ENCODE peak calls at places on chromosomes 1 and 21, in five cellular contexts. One of them, this sample, is unnamed.

GRCh38 chr1:196887515-196888239 is at the start of gene CFHR4:
- DNase-seq in fibroblast of lung: no peak
- DNase-seq in PC-9: no peak
- DNase-seq in OCI-LY7: no peak
- DNase-seq in GM23338: no peak
- DNase-seq in this sample: peak

GRCh38 chr1:33972676-33973395 is 109.0 kb downstream of the HMGB4 start:
- DNase-seq in fibroblast of lung: no peak
- DNase-seq in PC-9: no peak
- DNase-seq in OCI-LY7: no peak
- DNase-seq in GM23338: no peak
- DNase-seq in this sample: no peak

GRCh38 chr1:221344693-221345092 is 397.2 kb downstream of the DUSP10 start:
- DNase-seq in fibroblast of lung: peak
- DNase-seq in PC-9: no peak
- DNase-seq in OCI-LY7: no peak
- DNase-seq in GM23338: no peak
- DNase-seq in this sample: no peak

GRCh38 chr1:172917972-172918371 is 132.8 kb downstream of the TNFSF18 start:
- DNase-seq in fibroblast of lung: peak
- DNase-seq in PC-9: peak
- DNase-seq in OCI-LY7: no peak
- DNase-seq in GM23338: no peak
- DNase-seq in this sample: no peak

GRCh38 chr1:160539896-160540858 is 17.1 kb upstream of the SLAMF6 start:
- DNase-seq in fibroblast of lung: no peak
- DNase-seq in PC-9: no peak
- DNase-seq in OCI-LY7: peak
- DNase-seq in GM23338: no peak
- DNase-seq in this sample: peak

GRCh38 chr1:21931171-21932093 is 5.7 kb downstream of the HSPG2 start:
- DNase-seq in fibroblast of lung: peak
- DNase-seq in PC-9: peak
- DNase-seq in OCI-LY7: no peak
- DNase-seq in GM23338: no peak
- DNase-seq in this sample: no peak

GRCh38 chr21:33360281-33360680 is 35.5 kb downstream of the IFNAR1 start:
- DNase-seq in fibroblast of lung: peak
- DNase-seq in PC-9: no peak
- DNase-seq in OCI-LY7: no peak
- DNase-seq in GM23338: no peak
- DNase-seq in this sample: no peak

GRCh38 chr1:87151500-87152421 is 176.9 kb upstream of the LMO4 start:
- DNase-seq in fibroblast of lung: peak
- DNase-seq in PC-9: no peak
- DNase-seq in OCI-LY7: peak
- DNase-seq in GM23338: peak
- DNase-seq in this sample: peak

GRCh38 chr1:151972533-151973270 is 21.0 kb downstream of the S100A10 start:
- DNase-seq in fibroblast of lung: peak
- DNase-seq in PC-9: peak
- DNase-seq in OCI-LY7: no peak
- DNase-seq in GM23338: peak
- DNase-seq in this sample: no peak

GRCh38 chr1:167928457-167928852 is 8.0 kb upstream of the DCAF6 start:
- DNase-seq in fibroblast of lung: no peak
- DNase-seq in PC-9: no peak
- DNase-seq in OCI-LY7: no peak
- DNase-seq in GM23338: no peak
- DNase-seq in this sample: no peak

GRCh38 chr21:21434944-21435343 is 436.7 kb downstream of the NCAM2 start:
- DNase-seq in fibroblast of lung: no peak
- DNase-seq in PC-9: no peak
- DNase-seq in OCI-LY7: no peak
- DNase-seq in GM23338: no peak
- DNase-seq in this sample: no peak

GRCh38 chr1:244496186-244496585 is 35.1 kb downstream of the CATSPERE start:
- DNase-seq in fibroblast of lung: no peak
- DNase-seq in PC-9: peak
- DNase-seq in OCI-LY7: no peak
- DNase-seq in GM23338: peak
- DNase-seq in this sample: no peak

GRCh38 chr1:40774266-40774998 is 9.2 kb upstream of the KCNQ4 start:
- DNase-seq in fibroblast of lung: peak
- DNase-seq in PC-9: peak
- DNase-seq in OCI-LY7: peak
- DNase-seq in GM23338: peak
- DNase-seq in this sample: peak

GRCh38 chr1:14377386-14377785 is 221.1 kb upstream of the KAZN start:
- DNase-seq in fibroblast of lung: no peak
- DNase-seq in PC-9: no peak
- DNase-seq in OCI-LY7: no peak
- DNase-seq in GM23338: no peak
- DNase-seq in this sample: no peak

GRCh38 chr1:115302390-115302961 is 35.6 kb downstream of the NGF start:
- DNase-seq in fibroblast of lung: peak
- DNase-seq in PC-9: no peak
- DNase-seq in OCI-LY7: no peak
- DNase-seq in GM23338: no peak
- DNase-seq in this sample: no peak

GRCh38 chr1:23588749-23589505 is 29.6 kb upstream of the ID3 start:
- DNase-seq in fibroblast of lung: no peak
- DNase-seq in PC-9: no peak
- DNase-seq in OCI-LY7: no peak
- DNase-seq in GM23338: no peak
- DNase-seq in this sample: no peak

GRCh38 chr1:205228052-205228451 is 306 bp downstream of the TMCC2 start:
- DNase-seq in fibroblast of lung: no peak
- DNase-seq in PC-9: no peak
- DNase-seq in OCI-LY7: peak
- DNase-seq in GM23338: no peak
- DNase-seq in this sample: peak

GRCh38 chr21:34343347-34344057 is 20.3 kb upstream of the KCNE2 start:
- DNase-seq in fibroblast of lung: no peak
- DNase-seq in PC-9: no peak
- DNase-seq in OCI-LY7: no peak
- DNase-seq in GM23338: no peak
- DNase-seq in this sample: no peak

GRCh38 chr1:29341936-29342335 is 105.6 kb downstream of the PTPRU start:
- DNase-seq in fibroblast of lung: no peak
- DNase-seq in PC-9: no peak
- DNase-seq in OCI-LY7: no peak
- DNase-seq in GM23338: peak
- DNase-seq in this sample: no peak

GRCh38 chr1:210170220-210170619 is 62.4 kb upstream of the SERTAD4 start:
- DNase-seq in fibroblast of lung: peak
- DNase-seq in PC-9: no peak
- DNase-seq in OCI-LY7: no peak
- DNase-seq in GM23338: no peak
- DNase-seq in this sample: no peak

GRCh38 chr1:170536924-170537551 is 5.1 kb downstream of the GORAB start:
- DNase-seq in fibroblast of lung: no peak
- DNase-seq in PC-9: no peak
- DNase-seq in OCI-LY7: no peak
- DNase-seq in GM23338: no peak
- DNase-seq in this sample: no peak

GRCh38 chr1:7608628-7609295 is 162.3 kb upstream of the VAMP3 start:
- DNase-seq in fibroblast of lung: no peak
- DNase-seq in PC-9: no peak
- DNase-seq in OCI-LY7: no peak
- DNase-seq in GM23338: peak
- DNase-seq in this sample: no peak

GRCh38 chr1:158105342-158105741 is 75.4 kb upstream of the CD1D start:
- DNase-seq in fibroblast of lung: no peak
- DNase-seq in PC-9: no peak
- DNase-seq in OCI-LY7: no peak
- DNase-seq in GM23338: peak
- DNase-seq in this sample: no peak

GRCh38 chr1:153505576-153505975 is 30.2 kb downstream of the S100A6 start:
- DNase-seq in fibroblast of lung: no peak
- DNase-seq in PC-9: no peak
- DNase-seq in OCI-LY7: no peak
- DNase-seq in GM23338: no peak
- DNase-seq in this sample: no peak

GRCh38 chr1:88399690-88400089 is 284.4 kb upstream of the PKN2 start:
- DNase-seq in fibroblast of lung: no peak
- DNase-seq in PC-9: no peak
- DNase-seq in OCI-LY7: no peak
- DNase-seq in GM23338: no peak
- DNase-seq in this sample: no peak

DNA sequence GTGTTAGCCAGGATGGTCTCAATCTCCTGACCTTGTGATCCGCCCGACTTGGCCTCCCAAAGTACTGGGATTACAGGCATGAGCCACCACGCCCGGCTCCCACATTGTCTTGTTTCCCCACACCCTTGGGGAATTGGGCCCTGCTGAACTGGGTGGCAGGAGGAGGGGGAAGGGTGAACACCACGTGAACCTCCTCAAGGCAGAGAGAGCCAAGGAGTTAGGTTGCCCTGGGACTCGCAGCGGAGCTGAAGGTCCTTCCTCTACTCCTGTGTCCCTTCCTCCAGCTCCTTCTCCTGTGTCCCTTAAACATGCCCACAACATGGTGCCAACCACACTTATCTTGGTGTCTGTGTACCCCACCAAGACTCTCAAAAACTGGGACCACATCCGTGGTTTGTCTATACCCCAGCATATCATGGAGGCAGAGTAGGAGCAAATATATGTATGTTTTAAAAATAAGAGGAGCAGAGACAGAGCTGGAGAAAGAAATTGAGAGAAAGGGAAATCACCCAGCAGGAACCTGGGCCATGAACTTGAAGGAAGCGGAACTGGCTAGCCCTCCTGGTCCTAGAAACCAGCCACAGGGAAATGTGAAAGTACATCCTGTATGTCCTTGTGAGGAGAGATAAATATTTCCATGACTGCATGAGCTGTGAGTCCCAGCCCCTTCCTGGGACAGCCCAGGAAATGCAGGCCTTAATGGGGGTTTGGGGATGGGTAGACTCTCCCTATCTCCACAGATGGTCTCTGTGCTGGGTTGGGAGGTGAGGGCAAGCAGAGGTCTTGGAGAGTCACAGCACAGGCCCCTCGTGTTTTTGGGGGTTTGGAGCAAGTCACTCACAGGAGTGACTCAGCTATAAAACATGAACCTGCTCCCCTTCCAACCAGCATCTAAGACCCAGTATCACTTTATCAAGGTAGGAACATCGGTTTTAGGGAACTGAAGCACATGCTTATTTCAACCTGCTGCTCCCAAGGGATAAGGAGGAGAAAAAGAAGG is 9.4 kb upstream of the TAL1 start:
- DNase-seq in fibroblast of lung: no peak
- DNase-seq in PC-9: no peak
- DNase-seq in OCI-LY7: no peak
- DNase-seq in GM23338: no peak
- DNase-seq in this sample: no peak
- H2AFZ ChIP-seq in fibroblast of lung: no peak
- H2AFZ ChIP-seq in PC-9: no peak
- H2AFZ ChIP-seq in OCI-LY7: no peak
- H2AFZ ChIP-seq in GM23338: no peak
- H2AFZ ChIP-seq in this sample: no peak

DNA sequence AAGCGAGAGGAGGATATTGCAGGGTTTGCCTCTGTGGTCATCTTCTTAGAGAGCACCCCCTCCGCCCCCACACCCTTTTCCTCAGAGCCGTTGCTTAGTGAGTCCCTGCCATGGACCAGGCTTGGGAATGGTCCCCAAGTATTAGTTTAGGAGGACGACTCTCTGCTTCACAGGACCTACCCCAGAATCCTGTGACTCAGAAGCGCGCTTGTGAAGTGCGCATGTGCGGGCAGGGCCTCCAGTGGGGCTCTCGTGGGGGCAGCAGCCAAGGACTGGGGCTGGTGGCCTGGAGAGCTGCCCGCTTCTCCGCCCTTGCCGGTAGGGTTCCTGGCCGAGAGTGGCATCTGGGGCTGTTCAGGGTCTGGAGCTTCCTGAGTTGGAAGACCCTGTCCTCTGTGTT is 37.3 kb upstream of the HMGN1 start:
- DNase-seq in fibroblast of lung: peak
- DNase-seq in PC-9: no peak
- DNase-seq in OCI-LY7: no peak
- DNase-seq in GM23338: no peak
- DNase-seq in this sample: no peak
- H2AFZ ChIP-seq in fibroblast of lung: peak
- H2AFZ ChIP-seq in PC-9: no peak
- H2AFZ ChIP-seq in OCI-LY7: no peak
- H2AFZ ChIP-seq in GM23338: no peak
- H2AFZ ChIP-seq in this sample: no peak

GRCh38 chr1:60345049-60345448 is 271.5 kb upstream of the C1orf87 start:
- DNase-seq in fibroblast of lung: no peak
- DNase-seq in PC-9: no peak
- DNase-seq in OCI-LY7: no peak
- DNase-seq in GM23338: no peak
- DNase-seq in this sample: no peak
- H2AFZ ChIP-seq in fibroblast of lung: no peak
- H2AFZ ChIP-seq in PC-9: no peak
- H2AFZ ChIP-seq in OCI-LY7: no peak
- H2AFZ ChIP-seq in GM23338: no peak
- H2AFZ ChIP-seq in this sample: no peak

GRCh38 chr1:110605446-110605845 is 712 bp downstream of the KCNA2 start:
- DNase-seq in fibroblast of lung: no peak
- DNase-seq in PC-9: no peak
- DNase-seq in OCI-LY7: no peak
- DNase-seq in GM23338: no peak
- DNase-seq in this sample: no peak

GRCh38 chr1:110604586-110605148 is 1.5 kb downstream of the KCNA2 start:
- DNase-seq in fibroblast of lung: no peak
- DNase-seq in PC-9: no peak
- DNase-seq in OCI-LY7: no peak
- DNase-seq in GM23338: no peak
- DNase-seq in this sample: no peak

GRCh38 chr1:110606784-110607662 is 865 bp upstream of the KCNA2 start:
- DNase-seq in fibroblast of lung: no peak
- DNase-seq in PC-9: no peak
- DNase-seq in OCI-LY7: no peak
- DNase-seq in GM23338: peak
- DNase-seq in this sample: no peak

GRCh38 chr1:110607663-110608230 is 1.6 kb upstream of the KCNA2 start:
- DNase-seq in fibroblast of lung: no peak
- DNase-seq in PC-9: no peak
- DNase-seq in OCI-LY7: no peak
- DNase-seq in GM23338: peak
- DNase-seq in this sample: no peak

GRCh38 chr1:110605901-110606783 is at the start of gene KCNA2:
- DNase-seq in fibroblast of lung: no peak
- DNase-seq in PC-9: no peak
- DNase-seq in OCI-LY7: no peak
- DNase-seq in GM23338: peak
- DNase-seq in this sample: no peak
- H2AFZ ChIP-seq in fibroblast of lung: no peak
- H2AFZ ChIP-seq in PC-9: no peak
- H2AFZ ChIP-seq in OCI-LY7: no peak
- H2AFZ ChIP-seq in GM23338: peak
- H2AFZ ChIP-seq in this sample: peak